ENCODE peak calls at places on chromosomes 1 and 21, in five cellular contexts. O, L, I, E and J are unnamed samples.

GRCh38 chr1:119720866-119721440 is 9.2 kb downstream of the PHGDH start:
- DNase-seq in L (no peak), E (no peak), I (no peak), O (no peak), J (no peak)

GRCh38 chr1:182625716-182626504 is 21.7 kb upstream of the RGS16 start:
- DNase-seq in E (no peak), L (peak; percentile 30), O (no peak), I (no peak), J (no peak)

GRCh38 chr1:160107512-160107911 is 8.0 kb upstream of the ATP1A2 start:
- DNase-seq in O (no peak), I (no peak), L (no peak), E (no peak), J (no peak)

GRCh38 chr1:70084314-70084915 is 121.0 kb downstream of the LRRC40 start:
- DNase-seq in O (no peak), L (peak; percentile 63), E (no peak), I (no peak), J (no peak)

GRCh38 chr1:98049370-98050115 is 128.7 kb upstream of the DPYD start:
- DNase-seq in L (peak; percentile 67), I (no peak), O (no peak), E (peak; percentile 63), J (no peak)

GRCh38 chr1:10874351-10874750 is 77.9 kb upstream of the CASZ1 start:
- DNase-seq in E (no peak), O (no peak), L (no peak), I (no peak), J (no peak)

GRCh38 chr1:31739281-31739853 is 24.8 kb downstream of the ADGRB2 start:
- DNase-seq in O (no peak), L (no peak), E (no peak), I (no peak), J (no peak)

GRCh38 chr1:101474039-101474665 is 237.3 kb downstream of the S1PR1 start:
- DNase-seq in E (peak; percentile 8), I (no peak), L (peak; percentile 17), O (peak; percentile 27), J (no peak)

GRCh38 chr21:19237603-19238002 is 834.0 kb upstream of the TMPRSS15 start:
- DNase-seq in O (no peak), I (no peak), E (no peak), L (no peak), J (no peak)

GRCh38 chr1:201376464-201377374 is 761 bp downstream of the TNNT2 start:
- DNase-seq in I (peak; percentile 63), L (peak; percentile 58), O (peak; percentile 87), E (no peak), J (no peak)

GRCh38 chr1:64478594-64479248 is 8.8 kb downstream of the CACHD1 start:
- DNase-seq in E (no peak), L (no peak), O (no peak), I (no peak), J (no peak)

GRCh38 chr1:189597083-189597482 is 880.6 kb downstream of the BRINP3 start:
- DNase-seq in E (peak; percentile 98), O (no peak), L (no peak), I (no peak), J (no peak)

GRCh38 chr1:233459968-233460367 is 132.4 kb downstream of the MAP3K21 start:
- DNase-seq in E (no peak), I (no peak), L (peak; percentile 2), O (no peak), J (no peak)

GRCh38 chr21:28459193-28459592 is 533.5 kb downstream of the LTN1 start:
- DNase-seq in L (no peak), E (no peak), I (no peak), O (no peak), J (no peak)

GRCh38 chr1:163897401-163898169 is 575.8 kb downstream of the NUF2 start:
- DNase-seq in E (no peak), O (no peak), L (peak; percentile 44), I (no peak), J (no peak)

GRCh38 chr1:248625971-248626370 is 8.9 kb downstream of the OR2T11 start:
- DNase-seq in L (no peak), I (no peak), E (no peak), O (no peak), J (no peak)

GRCh38 chr1:40772146-40772770 is 11.3 kb upstream of the KCNQ4 start:
- DNase-seq in E (no peak), O (no peak), L (no peak), I (no peak), J (no peak)

GRCh38 chr21:26487981-26488480 is 85.1 kb downstream of the CYYR1 start:
- DNase-seq in E (no peak), L (no peak), O (no peak), I (no peak), J (no peak)

GRCh38 chr1:174940776-174941175 is 59.0 kb upstream of the CACYBP start:
- DNase-seq in I (no peak), O (no peak), L (no peak), E (no peak), J (no peak)

GRCh38 chr1:241627453-241628329 is 12.5 kb downstream of the CHML start:
- DNase-seq in L (peak; percentile 72), I (no peak), E (peak; percentile 16), O (no peak), J (peak; percentile 2)

GRCh38 chr1:79117376-79117775 is 110.8 kb upstream of the ADGRL4 start:
- DNase-seq in L (no peak), O (no peak), E (no peak), I (no peak), J (no peak)

GRCh38 chr1:225467193-225468020 is 39.6 kb upstream of the LBR start:
- DNase-seq in O (no peak), E (no peak), L (no peak), I (peak; percentile 81), J (no peak)

GRCh38 chr1:233470738-233471499 is 143.0 kb upstream of the KCNK1 start:
- DNase-seq in I (no peak), E (no peak), L (no peak), O (no peak), J (no peak)

GRCh38 chr1:183590225-183591191 is at the start of gene NCF2:
- DNase-seq in I (peak; percentile 49), E (no peak), O (no peak), L (peak; percentile 52), J (no peak)

GRCh38 chr1:220485791-220486190 is 42.1 kb upstream of the MARK1 start:
- DNase-seq in O (no peak), L (no peak), E (no peak), I (no peak), J (no peak)

GRCh38 chr1:7441442-7441841 is 329.7 kb upstream of the VAMP3 start:
- DNase-seq in L (no peak), O (no peak), I (no peak), E (no peak), J (no peak)

GRCh38 chr1:168465942-168466702 is 77.7 kb downstream of the XCL2 start:
- DNase-seq in I (no peak), O (no peak), E (peak; percentile 99), L (peak; percentile 60), J (peak; percentile 22)

GRCh38 chr1:206004821-206005220 is 1.6 kb upstream of the RAB7B start:
- DNase-seq in O (no peak), E (peak; percentile 37), L (no peak), I (no peak), J (no peak)